ENCODE peak calls at places on chromosomes 2 and 18, in five cellular contexts. Y is NCI-H460; D is activated CD4-positive, alpha-beta T cell treated with anti-CD3 and anti-CD28 coated beads, Interleukin-2, amount 50 U/mL, for 1 hour; E is DMS79 treated with DMSO at 0.1 percent for 48 hours; V is A172. C is an unnamed sample.

GRCh38 chr2:11850082-11850481 is 103.7 kb downstream of the LPIN1 start:
- DNase-seq in Y (no peak), D (no peak), E (no peak), V (no peak), C (no peak)

GRCh38 chr2:96102596-96103387 is 13.6 kb downstream of the ADRA2B start:
- DNase-seq in Y (no peak), D (no peak), E (no peak), V (no peak), C (peak; percentile 24)

GRCh38 chr2:230161180-230161579 is 58.6 kb downstream of the SP110 start:
- DNase-seq in Y (no peak), D (no peak), E (no peak), V (no peak), C (no peak)

GRCh38 chr18:51660316-51660715 is 462.8 kb upstream of the MEX3C start:
- DNase-seq in Y (no peak), D (no peak), E (no peak), V (no peak), C (no peak)

GRCh38 chr2:59277656-59278055 is 1036.5 kb upstream of the FANCL start:
- DNase-seq in Y (no peak), D (no peak), E (peak; percentile 32), V (no peak), C (no peak)

GRCh38 chr2:204632410-204632809 is 87.1 kb downstream of the PARD3B start:
- DNase-seq in Y (no peak), D (no peak), E (no peak), V (no peak), C (no peak)

GRCh38 chr2:85933753-85934594 is 45.2 kb upstream of the ST3GAL5 start:
- DNase-seq in Y (no peak), D (no peak), E (no peak), V (peak; percentile 80), C (no peak)

GRCh38 chr18:35362531-35362930 is 14.6 kb downstream of the ZNF396 start:
- DNase-seq in Y (no peak), D (no peak), E (no peak), V (no peak), C (no peak)

GRCh38 chr2:155218945-155219344 is 520.5 kb downstream of the KCNJ3 start:
- DNase-seq in Y (no peak), D (no peak), E (no peak), V (no peak), C (no peak)

GRCh38 chr2:227848586-227848985 is 22.8 kb upstream of the DAW1 start:
- DNase-seq in Y (no peak), D (no peak), E (no peak), V (no peak), C (no peak)

GRCh38 chr18:76259012-76259568 is 236.0 kb downstream of the ZNF516 start:
- DNase-seq in Y (no peak), D (no peak), E (no peak), V (no peak), C (no peak)

GRCh38 chr2:20557635-20558034 is 93.3 kb downstream of the HS1BP3 start:
- DNase-seq in Y (no peak), D (no peak), E (no peak), V (no peak), C (no peak)

GRCh38 chr18:68469049-68469625 is 245.8 kb downstream of the TMX3 start:
- DNase-seq in Y (no peak), D (no peak), E (no peak), V (no peak), C (no peak)

GRCh38 chr2:1675633-1676032 is 68.7 kb downstream of the PXDN start:
- DNase-seq in Y (peak; percentile 47), D (no peak), E (no peak), V (peak; percentile 97), C (no peak)

GRCh38 chr2:177721815-177722552 is 329.4 kb downstream of the AGPS start:
- DNase-seq in Y (no peak), D (no peak), E (no peak), V (no peak), C (no peak)

GRCh38 chr18:45232058-45232457 is 383.2 kb upstream of the SLC14A2 start:
- DNase-seq in Y (no peak), D (no peak), E (no peak), V (no peak), C (no peak)

GRCh38 chr2:196598846-196599245 is 40.7 kb upstream of the CCDC150 start:
- DNase-seq in Y (no peak), D (no peak), E (no peak), V (no peak), C (no peak)

GRCh38 chr2:158006961-158007664 is 94.6 kb upstream of the UPP2 start:
- DNase-seq in Y (no peak), D (no peak), E (peak; percentile 96), V (no peak), C (no peak)

GRCh38 chr2:190343500-190344274 is at the start of gene INPP1:
- DNase-seq in Y (peak; percentile 25), D (peak; percentile 28), E (peak; percentile 38), V (peak; percentile 73), C (peak; percentile 66)